ENCODE peak calls at places on chromosomes 6 and 20, in nine cellular contexts. One of them, this sample, is unnamed.
A peak's percentile ranks its signal among the peaks of the same experiment; 100 is the strongest.

GRCh38 chr6:106084106-106084963 is 1.8 kb upstream of the PRDM1 start:
- DNase-seq in stimulated activated CD4-positive, alpha-beta T cell treated with anti-CD3 and anti-CD28 coated beads, Interleukin-4, amount 100 ng/mL, for 48 hours: no peak
- DNase-seq in NCI-H1417: peak; percentile 95
- DNase-seq in amniotic stem cell: no peak
- DNase-seq in iris pigment epithelial cell: peak; percentile 78
- DNase-seq in Kasumi-1: peak; percentile 69
- DNase-seq in lung: no peak
- DNase-seq in left cardiac atrium: no peak
- DNase-seq in mammary epithelial cell: peak; percentile 85
- DNase-seq in this sample: no peak

GRCh38 chr20:21729316-21729715 is 23.9 kb downstream of the PAX1 start:
- DNase-seq in stimulated activated CD4-positive, alpha-beta T cell treated with anti-CD3 and anti-CD28 coated beads, Interleukin-4, amount 100 ng/mL, for 48 hours: no peak
- DNase-seq in NCI-H1417: no peak
- DNase-seq in amniotic stem cell: no peak
- DNase-seq in iris pigment epithelial cell: no peak
- DNase-seq in Kasumi-1: no peak
- DNase-seq in lung: no peak
- DNase-seq in left cardiac atrium: no peak
- DNase-seq in mammary epithelial cell: no peak
- DNase-seq in this sample: no peak

GRCh38 chr6:3706547-3707467 is 44.7 kb downstream of the PXDC1 start:
- DNase-seq in stimulated activated CD4-positive, alpha-beta T cell treated with anti-CD3 and anti-CD28 coated beads, Interleukin-4, amount 100 ng/mL, for 48 hours: no peak
- DNase-seq in NCI-H1417: no peak
- DNase-seq in amniotic stem cell: no peak
- DNase-seq in iris pigment epithelial cell: no peak
- DNase-seq in Kasumi-1: no peak
- DNase-seq in lung: no peak
- DNase-seq in left cardiac atrium: no peak
- DNase-seq in mammary epithelial cell: peak; percentile 7
- DNase-seq in this sample: no peak

GRCh38 chr6:153028261-153028660 is 25.8 kb upstream of the MTRF1L start:
- DNase-seq in stimulated activated CD4-positive, alpha-beta T cell treated with anti-CD3 and anti-CD28 coated beads, Interleukin-4, amount 100 ng/mL, for 48 hours: no peak
- DNase-seq in NCI-H1417: no peak
- DNase-seq in amniotic stem cell: no peak
- DNase-seq in iris pigment epithelial cell: no peak
- DNase-seq in Kasumi-1: no peak
- DNase-seq in lung: no peak
- DNase-seq in left cardiac atrium: no peak
- DNase-seq in mammary epithelial cell: no peak
- DNase-seq in this sample: no peak

GRCh38 chr6:24426729-24427446 is 24.2 kb downstream of the MRS2 start:
- DNase-seq in stimulated activated CD4-positive, alpha-beta T cell treated with anti-CD3 and anti-CD28 coated beads, Interleukin-4, amount 100 ng/mL, for 48 hours: no peak
- DNase-seq in NCI-H1417: no peak
- DNase-seq in amniotic stem cell: no peak
- DNase-seq in iris pigment epithelial cell: no peak
- DNase-seq in Kasumi-1: no peak
- DNase-seq in lung: no peak
- DNase-seq in left cardiac atrium: no peak
- DNase-seq in mammary epithelial cell: no peak
- DNase-seq in this sample: no peak

GRCh38 chr20:24985802-24986201 is 6.7 kb downstream of the APMAP start:
- DNase-seq in stimulated activated CD4-positive, alpha-beta T cell treated with anti-CD3 and anti-CD28 coated beads, Interleukin-4, amount 100 ng/mL, for 48 hours: no peak
- DNase-seq in NCI-H1417: no peak
- DNase-seq in amniotic stem cell: no peak
- DNase-seq in iris pigment epithelial cell: no peak
- DNase-seq in Kasumi-1: no peak
- DNase-seq in lung: no peak
- DNase-seq in left cardiac atrium: no peak
- DNase-seq in mammary epithelial cell: no peak
- DNase-seq in this sample: no peak

GRCh38 chr6:136084403-136084802 is 165.7 kb downstream of the MTFR2 start:
- DNase-seq in stimulated activated CD4-positive, alpha-beta T cell treated with anti-CD3 and anti-CD28 coated beads, Interleukin-4, amount 100 ng/mL, for 48 hours: no peak
- DNase-seq in NCI-H1417: no peak
- DNase-seq in amniotic stem cell: no peak
- DNase-seq in iris pigment epithelial cell: peak; percentile 48
- DNase-seq in Kasumi-1: no peak
- DNase-seq in lung: no peak
- DNase-seq in left cardiac atrium: no peak
- DNase-seq in mammary epithelial cell: no peak
- DNase-seq in this sample: no peak

GRCh38 chr6:139257291-139257690 is 34.5 kb downstream of the TXLNB start:
- DNase-seq in stimulated activated CD4-positive, alpha-beta T cell treated with anti-CD3 and anti-CD28 coated beads, Interleukin-4, amount 100 ng/mL, for 48 hours: no peak
- DNase-seq in NCI-H1417: no peak
- DNase-seq in amniotic stem cell: no peak
- DNase-seq in iris pigment epithelial cell: no peak
- DNase-seq in Kasumi-1: no peak
- DNase-seq in lung: no peak
- DNase-seq in left cardiac atrium: no peak
- DNase-seq in mammary epithelial cell: no peak
- DNase-seq in this sample: no peak

GRCh38 chr6:11714116-11714797 is 64.3 kb downstream of the ADTRP start:
- DNase-seq in stimulated activated CD4-positive, alpha-beta T cell treated with anti-CD3 and anti-CD28 coated beads, Interleukin-4, amount 100 ng/mL, for 48 hours: no peak
- DNase-seq in NCI-H1417: no peak
- DNase-seq in amniotic stem cell: no peak
- DNase-seq in iris pigment epithelial cell: no peak
- DNase-seq in Kasumi-1: no peak
- DNase-seq in lung: no peak
- DNase-seq in left cardiac atrium: no peak
- DNase-seq in mammary epithelial cell: no peak
- DNase-seq in this sample: no peak

GRCh38 chr6:3744211-3744900 is 7.2 kb downstream of the PXDC1 start:
- DNase-seq in stimulated activated CD4-positive, alpha-beta T cell treated with anti-CD3 and anti-CD28 coated beads, Interleukin-4, amount 100 ng/mL, for 48 hours: no peak
- DNase-seq in NCI-H1417: no peak
- DNase-seq in amniotic stem cell: no peak
- DNase-seq in iris pigment epithelial cell: no peak
- DNase-seq in Kasumi-1: no peak
- DNase-seq in lung: no peak
- DNase-seq in left cardiac atrium: no peak
- DNase-seq in mammary epithelial cell: no peak
- DNase-seq in this sample: no peak

GRCh38 chr6:55174211-55175013 is at the start of gene HCRTR2:
- DNase-seq in stimulated activated CD4-positive, alpha-beta T cell treated with anti-CD3 and anti-CD28 coated beads, Interleukin-4, amount 100 ng/mL, for 48 hours: no peak
- DNase-seq in NCI-H1417: no peak
- DNase-seq in amniotic stem cell: no peak
- DNase-seq in iris pigment epithelial cell: no peak
- DNase-seq in Kasumi-1: no peak
- DNase-seq in lung: no peak
- DNase-seq in left cardiac atrium: no peak
- DNase-seq in mammary epithelial cell: no peak
- DNase-seq in this sample: peak; percentile 16

GRCh38 chr6:158624684-158625682 is 19.6 kb downstream of the DYNLT1 start:
- DNase-seq in stimulated activated CD4-positive, alpha-beta T cell treated with anti-CD3 and anti-CD28 coated beads, Interleukin-4, amount 100 ng/mL, for 48 hours: no peak
- DNase-seq in NCI-H1417: no peak
- DNase-seq in amniotic stem cell: no peak
- DNase-seq in iris pigment epithelial cell: no peak
- DNase-seq in Kasumi-1: no peak
- DNase-seq in lung: no peak
- DNase-seq in left cardiac atrium: no peak
- DNase-seq in mammary epithelial cell: no peak
- DNase-seq in this sample: no peak

GRCh38 chr6:85429346-85429745 is 20.5 kb upstream of the NT5E start:
- DNase-seq in stimulated activated CD4-positive, alpha-beta T cell treated with anti-CD3 and anti-CD28 coated beads, Interleukin-4, amount 100 ng/mL, for 48 hours: no peak
- DNase-seq in NCI-H1417: no peak
- DNase-seq in amniotic stem cell: no peak
- DNase-seq in iris pigment epithelial cell: peak; percentile 65
- DNase-seq in Kasumi-1: no peak
- DNase-seq in lung: no peak
- DNase-seq in left cardiac atrium: no peak
- DNase-seq in mammary epithelial cell: no peak
- DNase-seq in this sample: no peak

GRCh38 chr6:75493400-75494064 is at the start of gene FILIP1:
- DNase-seq in stimulated activated CD4-positive, alpha-beta T cell treated with anti-CD3 and anti-CD28 coated beads, Interleukin-4, amount 100 ng/mL, for 48 hours: no peak
- DNase-seq in NCI-H1417: no peak
- DNase-seq in amniotic stem cell: no peak
- DNase-seq in iris pigment epithelial cell: peak; percentile 10
- DNase-seq in Kasumi-1: no peak
- DNase-seq in lung: peak; percentile 46
- DNase-seq in left cardiac atrium: peak; percentile 66
- DNase-seq in mammary epithelial cell: no peak
- DNase-seq in this sample: peak; percentile 46

GRCh38 chr6:141484726-141485125 is 648.0 kb upstream of the GJE1 start:
- DNase-seq in stimulated activated CD4-positive, alpha-beta T cell treated with anti-CD3 and anti-CD28 coated beads, Interleukin-4, amount 100 ng/mL, for 48 hours: no peak
- DNase-seq in NCI-H1417: no peak
- DNase-seq in amniotic stem cell: no peak
- DNase-seq in iris pigment epithelial cell: peak; percentile 24
- DNase-seq in Kasumi-1: peak; percentile 68
- DNase-seq in lung: no peak
- DNase-seq in left cardiac atrium: no peak
- DNase-seq in mammary epithelial cell: peak; percentile 40
- DNase-seq in this sample: no peak